ENCODE peak calls at places on chromosomes 1 and 21, in ten cellular contexts. One of them, this sample, is unnamed.

GRCh38 chr1:84888753-84889152 is 4.3 kb downstream of the LPAR3 start:
- DNase-seq in left ventricle myocardium inferior: no peak
- DNase-seq in transverse colon: peak; percentile 26
- DNase-seq in WERI-Rb-1: no peak
- DNase-seq in fibroblast of lung: no peak
- DNase-seq in upper lobe of right lung: no peak
- DNase-seq in tibial artery: no peak
- DNase-seq in tibial nerve: no peak
- DNase-seq in A549: no peak
- DNase-seq in astrocyte: no peak
- DNase-seq in this sample: no peak

GRCh38 chr1:230401763-230402294 is 24.3 kb downstream of the PGBD5 start:
- DNase-seq in left ventricle myocardium inferior: no peak
- DNase-seq in transverse colon: no peak
- DNase-seq in WERI-Rb-1: no peak
- DNase-seq in fibroblast of lung: peak; percentile 81
- DNase-seq in upper lobe of right lung: no peak
- DNase-seq in tibial artery: no peak
- DNase-seq in tibial nerve: no peak
- DNase-seq in A549: no peak
- DNase-seq in astrocyte: peak; percentile 78
- DNase-seq in this sample: peak; percentile 27

GRCh38 chr1:115713906-115714305 is 54.6 kb downstream of the CASQ2 start:
- DNase-seq in left ventricle myocardium inferior: no peak
- DNase-seq in transverse colon: no peak
- DNase-seq in WERI-Rb-1: no peak
- DNase-seq in fibroblast of lung: no peak
- DNase-seq in upper lobe of right lung: no peak
- DNase-seq in tibial artery: no peak
- DNase-seq in tibial nerve: no peak
- DNase-seq in A549: no peak
- DNase-seq in astrocyte: no peak
- DNase-seq in this sample: no peak

GRCh38 chr1:233319272-233319671 is 8.3 kb upstream of the MAP3K21 start:
- DNase-seq in left ventricle myocardium inferior: no peak
- DNase-seq in transverse colon: no peak
- DNase-seq in WERI-Rb-1: no peak
- DNase-seq in fibroblast of lung: no peak
- DNase-seq in upper lobe of right lung: no peak
- DNase-seq in tibial artery: no peak
- DNase-seq in tibial nerve: no peak
- DNase-seq in A549: no peak
- DNase-seq in astrocyte: no peak
- DNase-seq in this sample: no peak

GRCh38 chr1:207499573-207499972 is 3.6 kb downstream of the CR1 start:
- DNase-seq in left ventricle myocardium inferior: peak; percentile 58
- DNase-seq in transverse colon: peak; percentile 74
- DNase-seq in WERI-Rb-1: peak; percentile 81
- DNase-seq in fibroblast of lung: peak; percentile 44
- DNase-seq in upper lobe of right lung: peak; percentile 66
- DNase-seq in tibial artery: peak; percentile 65
- DNase-seq in tibial nerve: peak; percentile 70
- DNase-seq in A549: peak; percentile 55
- DNase-seq in astrocyte: peak; percentile 20
- DNase-seq in this sample: peak; percentile 10

GRCh38 chr1:1542766-1543705 is 2.6 kb upstream of the TMEM240 start:
- DNase-seq in left ventricle myocardium inferior: no peak
- DNase-seq in transverse colon: peak; percentile 21
- DNase-seq in WERI-Rb-1: peak; percentile 30
- DNase-seq in fibroblast of lung: no peak
- DNase-seq in upper lobe of right lung: no peak
- DNase-seq in tibial artery: no peak
- DNase-seq in tibial nerve: no peak
- DNase-seq in A549: no peak
- DNase-seq in astrocyte: no peak
- DNase-seq in this sample: no peak

GRCh38 chr1:162823771-162824525 is 33.4 kb downstream of the HSD17B7 start:
- DNase-seq in left ventricle myocardium inferior: no peak
- DNase-seq in transverse colon: no peak
- DNase-seq in WERI-Rb-1: no peak
- DNase-seq in fibroblast of lung: no peak
- DNase-seq in upper lobe of right lung: no peak
- DNase-seq in tibial artery: no peak
- DNase-seq in tibial nerve: no peak
- DNase-seq in A549: no peak
- DNase-seq in astrocyte: no peak
- DNase-seq in this sample: no peak

GRCh38 chr1:167165948-167166702 is 54.6 kb upstream of the POU2F1 start:
- DNase-seq in left ventricle myocardium inferior: no peak
- DNase-seq in transverse colon: peak; percentile 33
- DNase-seq in WERI-Rb-1: no peak
- DNase-seq in fibroblast of lung: peak; percentile 74
- DNase-seq in upper lobe of right lung: no peak
- DNase-seq in tibial artery: no peak
- DNase-seq in tibial nerve: no peak
- DNase-seq in A549: no peak
- DNase-seq in astrocyte: peak; percentile 59
- DNase-seq in this sample: no peak

GRCh38 chr1:27726173-27726793 is 522 bp downstream of the FAM76A start:
- DNase-seq in left ventricle myocardium inferior: peak; percentile 53
- DNase-seq in transverse colon: peak; percentile 54
- DNase-seq in WERI-Rb-1: peak; percentile 68
- DNase-seq in fibroblast of lung: peak; percentile 33
- DNase-seq in upper lobe of right lung: peak; percentile 85
- DNase-seq in tibial artery: peak; percentile 30
- DNase-seq in tibial nerve: peak; percentile 15
- DNase-seq in A549: peak; percentile 64
- DNase-seq in astrocyte: peak; percentile 12
- DNase-seq in this sample: no peak

DNA sequence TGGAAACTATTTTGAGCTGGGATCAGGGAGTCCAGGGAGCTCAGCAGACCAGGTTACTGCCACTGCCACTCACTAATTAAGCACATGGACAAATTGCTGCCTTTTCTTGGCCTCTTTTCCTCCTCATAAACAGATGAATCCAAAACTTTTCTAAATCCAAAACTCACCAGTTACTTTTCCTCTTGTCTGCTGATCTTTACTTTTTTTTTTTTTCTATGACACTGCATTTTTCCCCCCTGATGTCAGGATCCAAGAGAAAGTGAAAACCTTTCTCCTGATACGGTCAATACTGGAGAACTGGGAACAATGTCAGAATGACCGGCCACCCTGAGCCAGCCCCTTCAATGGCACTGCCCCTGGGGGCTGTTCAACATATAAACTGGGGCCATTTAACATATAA is 405.7 kb downstream of the DUSP10 start:
- DNase-seq in left ventricle myocardium inferior: no peak
- DNase-seq in transverse colon: no peak
- DNase-seq in WERI-Rb-1: no peak
- DNase-seq in fibroblast of lung: peak; percentile 44
- DNase-seq in upper lobe of right lung: no peak
- DNase-seq in tibial artery: no peak
- DNase-seq in tibial nerve: peak; percentile 14
- DNase-seq in A549: no peak
- DNase-seq in astrocyte: peak; percentile 34
- DNase-seq in this sample: no peak
- H3K27ac ChIP-seq in left ventricle myocardium inferior: peak overlapping the region; percentile 59
- H3K27ac ChIP-seq in transverse colon: peak overlapping the region; percentile 80
- H3K27ac ChIP-seq in WERI-Rb-1: no peak overlapping the region
- H3K27ac ChIP-seq in fibroblast of lung: peak overlapping the region; percentile 81
- H3K27ac ChIP-seq in upper lobe of right lung: peak overlapping the region; percentile 67
- H3K27ac ChIP-seq in tibial artery: peak overlapping the region; percentile 73
- H3K27ac ChIP-seq in tibial nerve: peak overlapping the region; percentile 78
- H3K27ac ChIP-seq in A549: peak overlapping the region; percentile 20
- H3K27ac ChIP-seq in astrocyte: peak overlapping the region; percentile 52
- H3K27ac ChIP-seq in this sample: peak overlapping the region; percentile 79

GRCh38 chr1:20164694-20165202 is 21.1 kb upstream of the UBXN10 start:
- DNase-seq in left ventricle myocardium inferior: peak; percentile 52
- DNase-seq in transverse colon: no peak
- DNase-seq in WERI-Rb-1: no peak
- DNase-seq in fibroblast of lung: no peak
- DNase-seq in upper lobe of right lung: no peak
- DNase-seq in tibial artery: peak; percentile 63
- DNase-seq in tibial nerve: peak; percentile 30
- DNase-seq in A549: no peak
- DNase-seq in astrocyte: no peak
- DNase-seq in this sample: no peak
- TF ChIP-seq CTCF in left ventricle myocardium inferior: peak; percentile 32
- TF ChIP-seq CTCF in transverse colon: no peak
- TF ChIP-seq CTCF in WERI-Rb-1: no peak
- TF ChIP-seq CTCF in fibroblast of lung: peak; percentile 30
- TF ChIP-seq CTCF in upper lobe of right lung: peak; percentile 13
- TF ChIP-seq CTCF in tibial artery: no peak
- TF ChIP-seq CTCF in tibial nerve: no peak
- TF ChIP-seq CTCF in A549: no peak
- TF ChIP-seq CTCF in astrocyte: no peak
- TF ChIP-seq CTCF in this sample: peak; percentile 31

DNA sequence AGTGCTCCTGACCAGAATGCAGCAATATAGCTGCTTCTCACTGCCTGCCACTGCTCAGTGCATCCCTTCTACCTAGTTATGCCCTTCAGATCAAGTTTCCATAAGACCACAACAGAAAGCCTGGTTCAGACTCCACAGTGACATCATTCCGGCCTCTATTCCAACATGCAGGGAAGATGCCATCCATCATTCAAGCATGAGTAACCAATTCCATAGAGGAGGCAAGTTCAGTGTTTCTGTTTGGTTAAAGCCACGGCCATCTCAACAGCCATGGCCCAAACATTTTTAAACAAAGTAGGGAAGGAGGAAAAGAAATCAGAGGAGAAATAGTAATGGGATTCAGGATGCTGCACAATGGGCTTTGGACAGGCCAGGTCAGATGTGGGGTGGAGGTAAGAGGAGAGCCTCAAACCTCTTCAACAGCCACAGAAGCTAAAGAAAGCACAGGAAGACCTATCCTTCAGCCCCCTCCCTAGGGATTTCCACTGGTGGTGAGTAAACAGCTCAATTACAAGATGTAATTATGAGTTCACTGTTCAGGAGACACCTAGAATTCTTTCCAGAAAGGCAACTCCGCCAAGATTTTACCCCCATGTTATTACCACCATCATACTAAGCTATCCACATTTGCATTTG is 484.9 kb downstream of the SETD4 start:
- DNase-seq in left ventricle myocardium inferior: no peak
- DNase-seq in transverse colon: no peak
- DNase-seq in WERI-Rb-1: no peak
- DNase-seq in fibroblast of lung: peak; percentile 97
- DNase-seq in upper lobe of right lung: no peak
- DNase-seq in tibial artery: no peak
- DNase-seq in tibial nerve: no peak
- DNase-seq in A549: no peak
- DNase-seq in astrocyte: peak; percentile 97
- DNase-seq in this sample: peak; percentile 81
- H3K4me3 ChIP-seq in left ventricle myocardium inferior: no peak overlapping the region
- H3K4me3 ChIP-seq in transverse colon: no peak overlapping the region
- H3K4me3 ChIP-seq in WERI-Rb-1: no peak overlapping the region
- H3K4me3 ChIP-seq in fibroblast of lung: no peak overlapping the region
- H3K4me3 ChIP-seq in upper lobe of right lung: no peak overlapping the region
- H3K4me3 ChIP-seq in tibial artery: no peak overlapping the region
- H3K4me3 ChIP-seq in tibial nerve: no peak overlapping the region
- H3K4me3 ChIP-seq in A549: no peak overlapping the region
- H3K4me3 ChIP-seq in astrocyte: no peak overlapping the region
- H3K4me3 ChIP-seq in this sample: no peak overlapping the region

GRCh38 chr1:62528015-62528414 is 69.3 kb upstream of the ANGPTL3 start:
- DNase-seq in left ventricle myocardium inferior: peak; percentile 25
- DNase-seq in transverse colon: no peak
- DNase-seq in WERI-Rb-1: no peak
- DNase-seq in fibroblast of lung: no peak
- DNase-seq in upper lobe of right lung: no peak
- DNase-seq in tibial artery: no peak
- DNase-seq in tibial nerve: no peak
- DNase-seq in A549: no peak
- DNase-seq in astrocyte: no peak
- DNase-seq in this sample: no peak
- H3K27ac ChIP-seq in left ventricle myocardium inferior: no peak overlapping the region
- H3K27ac ChIP-seq in transverse colon: no peak overlapping the region
- H3K27ac ChIP-seq in WERI-Rb-1: no peak overlapping the region
- H3K27ac ChIP-seq in fibroblast of lung: no peak overlapping the region
- H3K27ac ChIP-seq in upper lobe of right lung: no peak overlapping the region
- H3K27ac ChIP-seq in tibial artery: no peak overlapping the region
- H3K27ac ChIP-seq in tibial nerve: no peak overlapping the region
- H3K27ac ChIP-seq in A549: no peak overlapping the region
- H3K27ac ChIP-seq in astrocyte: no peak overlapping the region
- H3K27ac ChIP-seq in this sample: no peak overlapping the region

DNA sequence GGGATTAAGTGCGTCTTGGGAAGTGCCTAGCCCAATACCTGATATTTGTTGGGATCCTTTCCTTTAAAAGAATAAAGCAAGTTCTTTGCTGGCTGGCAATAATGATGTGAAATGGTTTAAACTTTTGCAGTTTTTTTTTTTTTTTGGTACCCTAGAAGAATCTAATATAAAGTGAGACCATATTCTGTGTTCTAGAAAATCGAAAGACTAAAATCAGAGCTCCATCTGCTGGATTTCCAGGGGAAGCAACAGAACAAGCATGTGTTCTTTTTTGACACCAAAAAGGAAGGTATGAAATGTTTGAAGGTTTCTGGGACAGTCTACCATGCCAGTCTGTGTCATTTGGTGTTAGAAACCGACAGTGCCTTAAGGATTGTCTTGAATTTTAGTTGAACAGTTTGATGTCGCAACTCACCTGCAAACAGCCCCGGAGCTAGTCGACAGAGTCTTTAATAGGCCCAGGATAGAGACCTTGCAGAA is 6.4 kb downstream of the UTP11 start:
- DNase-seq in left ventricle myocardium inferior: no peak
- DNase-seq in transverse colon: no peak
- DNase-seq in WERI-Rb-1: no peak
- DNase-seq in fibroblast of lung: no peak
- DNase-seq in upper lobe of right lung: no peak
- DNase-seq in tibial artery: no peak
- DNase-seq in tibial nerve: no peak
- DNase-seq in A549: no peak
- DNase-seq in astrocyte: no peak
- DNase-seq in this sample: no peak
- TF ChIP-seq CTCF in left ventricle myocardium inferior: peak; percentile 66
- TF ChIP-seq CTCF in transverse colon: peak; percentile 38
- TF ChIP-seq CTCF in WERI-Rb-1: peak; percentile 43
- TF ChIP-seq CTCF in fibroblast of lung: peak; percentile 74
- TF ChIP-seq CTCF in upper lobe of right lung: peak; percentile 55
- TF ChIP-seq CTCF in tibial artery: peak; percentile 34
- TF ChIP-seq CTCF in tibial nerve: peak; percentile 62
- TF ChIP-seq CTCF in A549: peak; percentile 57
- TF ChIP-seq CTCF in astrocyte: peak; percentile 75
- TF ChIP-seq CTCF in this sample: peak; percentile 73

GRCh38 chr1:91844862-91845528 is 41.0 kb downstream of the TGFBR3 start:
- DNase-seq in left ventricle myocardium inferior: peak; percentile 48
- DNase-seq in transverse colon: no peak
- DNase-seq in WERI-Rb-1: no peak
- DNase-seq in fibroblast of lung: peak; percentile 88
- DNase-seq in upper lobe of right lung: no peak
- DNase-seq in tibial artery: peak; percentile 82
- DNase-seq in tibial nerve: peak; percentile 63
- DNase-seq in A549: peak; percentile 62
- DNase-seq in astrocyte: peak; percentile 87
- DNase-seq in this sample: peak; percentile 77
- H3K4me3 ChIP-seq in left ventricle myocardium inferior: peak overlapping the region; percentile 37
- H3K4me3 ChIP-seq in transverse colon: no peak overlapping the region
- H3K4me3 ChIP-seq in WERI-Rb-1: no peak overlapping the region
- H3K4me3 ChIP-seq in fibroblast of lung: no peak overlapping the region
- H3K4me3 ChIP-seq in upper lobe of right lung: no peak overlapping the region
- H3K4me3 ChIP-seq in tibial artery: no peak overlapping the region
- H3K4me3 ChIP-seq in tibial nerve: no peak overlapping the region
- H3K4me3 ChIP-seq in A549: no peak overlapping the region
- H3K4me3 ChIP-seq in astrocyte: no peak overlapping the region
- H3K4me3 ChIP-seq in this sample: no peak overlapping the region